ENCODE peak calls at places on chromosomes 1 and 21, in five cellular contexts. One of them, this sample, is unnamed.

GRCh38 chr1:171769754-171770153 is 11.7 kb upstream of the METTL13 start:
- DNase-seq in omental fat pad: no peak
- DNase-seq in fibroblast of mammary gland: no peak
- DNase-seq in H9: no peak
- DNase-seq in GM23338: no peak
- DNase-seq in this sample: no peak

GRCh38 chr1:222053790-222054294 is 312.0 kb upstream of the DUSP10 start:
- DNase-seq in omental fat pad: no peak
- DNase-seq in GM23338: no peak
- DNase-seq in H9: no peak
- DNase-seq in fibroblast of mammary gland: no peak
- DNase-seq in this sample: no peak

GRCh38 chr1:51642739-51643142 is 25.8 kb downstream of the OSBPL9 start:
- DNase-seq in fibroblast of mammary gland: peak
- DNase-seq in H9: no peak
- DNase-seq in GM23338: no peak
- DNase-seq in omental fat pad: no peak
- DNase-seq in this sample: peak

GRCh38 chr1:227372662-227373061 is 54.4 kb upstream of the CDC42BPA start:
- DNase-seq in H9: no peak
- DNase-seq in GM23338: no peak
- DNase-seq in omental fat pad: no peak
- DNase-seq in fibroblast of mammary gland: peak
- DNase-seq in this sample: peak

GRCh38 chr1:115266729-115267421 is 71.2 kb downstream of the NGF start:
- DNase-seq in H9: no peak
- DNase-seq in omental fat pad: no peak
- DNase-seq in fibroblast of mammary gland: peak
- DNase-seq in GM23338: no peak
- DNase-seq in this sample: peak

GRCh38 chr21:34690041-34690792 is 21.4 kb downstream of the CLIC6 start:
- DNase-seq in GM23338: no peak
- DNase-seq in omental fat pad: no peak
- DNase-seq in H9: no peak
- DNase-seq in fibroblast of mammary gland: no peak
- DNase-seq in this sample: no peak

GRCh38 chr1:77796695-77797405 is 17.4 kb downstream of the MIGA1 start:
- DNase-seq in H9: no peak
- DNase-seq in GM23338: no peak
- DNase-seq in omental fat pad: no peak
- DNase-seq in fibroblast of mammary gland: no peak
- DNase-seq in this sample: no peak

GRCh38 chr1:165226326-165226725 is 130.2 kb downstream of the LMX1A start:
- DNase-seq in fibroblast of mammary gland: no peak
- DNase-seq in omental fat pad: no peak
- DNase-seq in H9: no peak
- DNase-seq in GM23338: no peak
- DNase-seq in this sample: no peak

GRCh38 chr1:9473032-9473792 is 66.1 kb upstream of the SLC25A33 start:
- DNase-seq in fibroblast of mammary gland: peak
- DNase-seq in GM23338: no peak
- DNase-seq in H9: peak
- DNase-seq in omental fat pad: peak
- DNase-seq in this sample: peak

GRCh38 chr1:165645654-165646366 is 14.8 kb downstream of the MGST3 start:
- DNase-seq in omental fat pad: no peak
- DNase-seq in H9: no peak
- DNase-seq in GM23338: no peak
- DNase-seq in fibroblast of mammary gland: peak
- DNase-seq in this sample: no peak

GRCh38 chr1:109530457-109531204 is 9.0 kb upstream of the GPR61 start:
- DNase-seq in H9: no peak
- DNase-seq in GM23338: no peak
- DNase-seq in fibroblast of mammary gland: no peak
- DNase-seq in omental fat pad: no peak
- DNase-seq in this sample: no peak

GRCh38 chr1:203677771-203678170 is 51.1 kb downstream of the ATP2B4 start:
- DNase-seq in fibroblast of mammary gland: no peak
- DNase-seq in GM23338: peak
- DNase-seq in omental fat pad: no peak
- DNase-seq in H9: peak
- DNase-seq in this sample: no peak

GRCh38 chr1:56464294-56464693 is 115.1 kb downstream of the PLPP3 start:
- DNase-seq in fibroblast of mammary gland: peak
- DNase-seq in GM23338: no peak
- DNase-seq in omental fat pad: no peak
- DNase-seq in H9: no peak
- DNase-seq in this sample: no peak

GRCh38 chr1:84363019-84363418 is 35.3 kb upstream of the DNASE2B start:
- DNase-seq in GM23338: no peak
- DNase-seq in fibroblast of mammary gland: no peak
- DNase-seq in H9: no peak
- DNase-seq in omental fat pad: no peak
- DNase-seq in this sample: no peak

GRCh38 chr1:163048970-163049680 is 20.0 kb upstream of the RGS4 start:
- DNase-seq in H9: no peak
- DNase-seq in fibroblast of mammary gland: no peak
- DNase-seq in GM23338: no peak
- DNase-seq in omental fat pad: no peak
- DNase-seq in this sample: no peak

GRCh38 chr1:222644649-222645005 is 26.7 kb downstream of the MIA3 start:
- DNase-seq in fibroblast of mammary gland: peak
- DNase-seq in H9: no peak
- DNase-seq in GM23338: no peak
- DNase-seq in omental fat pad: no peak
- DNase-seq in this sample: no peak

GRCh38 chr21:39316062-39316461 is 2.6 kb upstream of the BRWD1 start:
- DNase-seq in omental fat pad: no peak
- DNase-seq in GM23338: no peak
- DNase-seq in fibroblast of mammary gland: no peak
- DNase-seq in H9: no peak
- DNase-seq in this sample: no peak

GRCh38 chr1:41610361-41610760 is 125.9 kb upstream of the EDN2 start:
- DNase-seq in omental fat pad: no peak
- DNase-seq in GM23338: no peak
- DNase-seq in H9: no peak
- DNase-seq in fibroblast of mammary gland: no peak
- DNase-seq in this sample: no peak

GRCh38 chr1:162861101-162861500 is at the start of gene CCDC190:
- DNase-seq in fibroblast of mammary gland: no peak
- DNase-seq in omental fat pad: no peak
- DNase-seq in GM23338: peak
- DNase-seq in H9: peak
- DNase-seq in this sample: peak

GRCh38 chr1:198967566-198967965 is 328.7 kb downstream of the PTPRC start:
- DNase-seq in fibroblast of mammary gland: no peak
- DNase-seq in omental fat pad: no peak
- DNase-seq in GM23338: no peak
- DNase-seq in H9: no peak
- DNase-seq in this sample: no peak

GRCh38 chr1:208525417-208525816 is 281.2 kb upstream of the PLXNA2 start:
- DNase-seq in omental fat pad: no peak
- DNase-seq in fibroblast of mammary gland: no peak
- DNase-seq in H9: no peak
- DNase-seq in GM23338: no peak
- DNase-seq in this sample: no peak

GRCh38 chr1:61170328-61171238 is 88.2 kb downstream of the NFIA start:
- DNase-seq in H9: no peak
- DNase-seq in omental fat pad: no peak
- DNase-seq in fibroblast of mammary gland: peak
- DNase-seq in GM23338: no peak
- DNase-seq in this sample: peak

GRCh38 chr1:151972533-151973270 is 21.0 kb downstream of the S100A10 start:
- DNase-seq in GM23338: peak
- DNase-seq in H9: peak
- DNase-seq in fibroblast of mammary gland: peak
- DNase-seq in omental fat pad: no peak
- DNase-seq in this sample: peak

GRCh38 chr1:85074365-85074964 is 26.2 kb upstream of the MCOLN3 start:
- DNase-seq in GM23338: no peak
- DNase-seq in H9: no peak
- DNase-seq in omental fat pad: no peak
- DNase-seq in fibroblast of mammary gland: no peak
- DNase-seq in this sample: no peak

GRCh38 chr1:211735208-211736170 is 60.1 kb upstream of the NEK2 start:
- DNase-seq in omental fat pad: no peak
- DNase-seq in H9: peak
- DNase-seq in GM23338: no peak
- DNase-seq in fibroblast of mammary gland: peak
- DNase-seq in this sample: peak

GRCh38 chr1:56921486-56921885 is 44.3 kb downstream of the C8B start:
- DNase-seq in GM23338: no peak
- DNase-seq in fibroblast of mammary gland: peak
- DNase-seq in omental fat pad: no peak
- DNase-seq in H9: no peak
- DNase-seq in this sample: peak

GRCh38 chr1:102640872-102641271 is 467.4 kb downstream of the COL11A1 start:
- DNase-seq in GM23338: no peak
- DNase-seq in fibroblast of mammary gland: no peak
- DNase-seq in H9: no peak
- DNase-seq in omental fat pad: no peak
- DNase-seq in this sample: no peak

GRCh38 chr1:43134068-43134467 is 38.0 kb downstream of the EBNA1BP2 start:
- DNase-seq in H9: no peak
- DNase-seq in omental fat pad: no peak
- DNase-seq in GM23338: peak
- DNase-seq in fibroblast of mammary gland: no peak
- DNase-seq in this sample: no peak

GRCh38 chr1:178536844-178537371 is 24.0 kb downstream of the TEX35 start:
- DNase-seq in fibroblast of mammary gland: peak
- DNase-seq in H9: no peak
- DNase-seq in omental fat pad: no peak
- DNase-seq in GM23338: no peak
- DNase-seq in this sample: peak

GRCh38 chr1:183480971-183481431 is 8.7 kb downstream of the SMG7 start:
- DNase-seq in fibroblast of mammary gland: peak
- DNase-seq in GM23338: no peak
- DNase-seq in omental fat pad: no peak
- DNase-seq in H9: no peak
- DNase-seq in this sample: peak

GRCh38 chr1:17192394-17193221 is 12.3 kb upstream of the PADI1 start:
- DNase-seq in H9: no peak
- DNase-seq in fibroblast of mammary gland: no peak
- DNase-seq in omental fat pad: no peak
- DNase-seq in GM23338: no peak
- DNase-seq in this sample: peak

GRCh38 chr1:104787866-104788510 is 1038.3 kb downstream of the AMY1C start:
- DNase-seq in GM23338: no peak
- DNase-seq in omental fat pad: no peak
- DNase-seq in H9: no peak
- DNase-seq in fibroblast of mammary gland: no peak
- DNase-seq in this sample: no peak

GRCh38 chr1:248243204-248243603 is 12.0 kb downstream of the OR2M4 start:
- DNase-seq in fibroblast of mammary gland: peak
- DNase-seq in GM23338: peak
- DNase-seq in omental fat pad: no peak
- DNase-seq in H9: no peak
- DNase-seq in this sample: peak
- TF ChIP-seq CTCF in fibroblast of mammary gland: peak
- TF ChIP-seq CTCF in GM23338: peak
- TF ChIP-seq CTCF in omental fat pad: no peak
- TF ChIP-seq CTCF in H9: peak
- TF ChIP-seq CTCF in this sample: peak

GRCh38 chr1:240111558-240111957 is 19.9 kb downstream of the FMN2 start:
- DNase-seq in H9: no peak
- DNase-seq in omental fat pad: no peak
- DNase-seq in fibroblast of mammary gland: no peak
- DNase-seq in GM23338: peak
- DNase-seq in this sample: no peak
- TF ChIP-seq CTCF in H9: peak
- TF ChIP-seq CTCF in omental fat pad: no peak
- TF ChIP-seq CTCF in fibroblast of mammary gland: peak
- TF ChIP-seq CTCF in GM23338: peak
- TF ChIP-seq CTCF in this sample: no peak

GRCh38 chr1:39507230-39507928 is 15.9 kb downstream of the BMP8A start:
- DNase-seq in GM23338: peak
- DNase-seq in H9: peak
- DNase-seq in omental fat pad: no peak
- DNase-seq in fibroblast of mammary gland: no peak
- DNase-seq in this sample: peak
- TF ChIP-seq CTCF in GM23338: peak
- TF ChIP-seq CTCF in H9: peak
- TF ChIP-seq CTCF in omental fat pad: no peak
- TF ChIP-seq CTCF in fibroblast of mammary gland: peak
- TF ChIP-seq CTCF in this sample: peak

DNA sequence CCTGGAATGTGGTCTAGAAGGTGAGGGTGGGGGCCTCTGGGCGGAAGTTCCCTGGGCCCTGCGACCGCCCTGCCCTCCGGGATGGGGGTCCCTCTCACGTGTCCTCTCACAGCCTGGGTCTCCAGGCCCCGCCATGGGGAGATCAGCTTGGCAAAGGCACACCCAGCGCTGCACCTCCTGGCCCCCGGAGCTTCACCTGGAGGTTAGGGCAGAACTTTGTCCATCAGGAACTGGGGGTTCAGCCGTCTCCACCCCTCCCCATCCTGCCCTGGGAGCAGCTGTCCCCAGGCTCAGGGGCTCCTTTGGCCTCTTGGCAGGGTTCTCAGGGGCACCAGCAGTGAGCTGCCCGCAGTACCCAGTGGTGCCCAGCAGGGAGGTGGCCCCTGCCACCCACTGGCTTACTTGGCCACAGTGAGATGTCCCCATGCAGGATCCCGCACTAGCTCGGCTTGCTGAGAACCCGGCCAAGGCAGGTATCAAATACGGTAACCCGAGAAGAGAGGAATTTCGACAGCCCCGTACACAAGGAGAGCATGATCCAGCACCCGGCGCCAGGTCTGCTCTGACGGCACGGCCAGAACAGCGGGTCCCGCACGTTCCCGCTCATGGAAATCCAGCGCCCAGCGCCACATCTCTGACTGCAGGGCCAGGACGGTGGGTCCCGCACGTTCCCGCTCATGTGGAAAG is 36.7 kb downstream of the RRP1 start:
- DNase-seq in omental fat pad: no peak
- DNase-seq in H9: peak
- DNase-seq in fibroblast of mammary gland: no peak
- DNase-seq in GM23338: peak
- DNase-seq in this sample: no peak
- TF ChIP-seq CTCF in omental fat pad: no peak
- TF ChIP-seq CTCF in H9: peak
- TF ChIP-seq CTCF in fibroblast of mammary gland: no peak
- TF ChIP-seq CTCF in GM23338: no peak
- TF ChIP-seq CTCF in this sample: peak